ENCODE peak calls at places on chromosomes 1 and 21, in eight cellular contexts. A is midbrain, W is fibroblast of gingiva, H is hypothalamus, Z is ureter, U is RPMI8226, F is AG08396, L is immature natural killer cell. D is an unnamed sample.

GRCh38 chr1:3483801-3484444 is 29.5 kb downstream of the ARHGEF16 start:
- DNase-seq in A (peak), W (no peak), H (no peak), Z (no peak), U (peak), F (peak), L (peak), D (no peak)

GRCh38 chr1:41498809-41499208 is 14.3 kb upstream of the EDN2 start:
- DNase-seq in A (no peak), W (peak), H (no peak), Z (peak), U (peak), F (peak), L (no peak), D (peak)

GRCh38 chr1:15760520-15761211 is 2.1 kb downstream of the FBLIM1 start:
- DNase-seq in A (no peak), W (peak), H (no peak), Z (no peak), U (no peak), F (peak), L (no peak), D (no peak)

GRCh38 chr1:8040586-8040985 is 14.5 kb upstream of the ERRFI1 start:
- DNase-seq in A (no peak), W (peak), H (no peak), Z (peak), U (no peak), F (peak), L (no peak), D (peak)

GRCh38 chr21:39452207-39452964 is 616 bp downstream of the SH3BGR start:
- DNase-seq in A (peak), W (peak), H (no peak), Z (no peak), U (no peak), F (peak), L (no peak), D (no peak)

GRCh38 chr1:49424782-49425181 is 599.0 kb downstream of the AGBL4 start:
- DNase-seq in A (no peak), W (peak), H (no peak), Z (no peak), U (no peak), F (no peak), L (no peak), D (no peak)

GRCh38 chr21:44702973-44703730 is 6.2 kb downstream of the KRTAP10-12 start:
- DNase-seq in A (no peak), W (no peak), H (no peak), Z (no peak), U (no peak), F (no peak), L (no peak), D (no peak)

GRCh38 chr1:64470670-64471217 is 815 bp downstream of the CACHD1 start:
- DNase-seq in A (no peak), W (peak), H (peak), Z (peak), U (no peak), F (peak), L (no peak), D (peak)

GRCh38 chr1:30111431-30111830 is 612.0 kb downstream of the MATN1 start:
- DNase-seq in A (peak), W (peak), H (no peak), Z (no peak), U (peak), F (peak), L (peak), D (peak)

GRCh38 chr1:243718893-243719292 is 131.2 kb downstream of the AKT3 start:
- DNase-seq in A (no peak), W (peak), H (no peak), Z (no peak), U (no peak), F (peak), L (no peak), D (no peak)

GRCh38 chr1:33271666-33272505 is 15.6 kb downstream of the ZNF362 start:
- DNase-seq in A (no peak), W (no peak), H (no peak), Z (no peak), U (no peak), F (no peak), L (no peak), D (peak)

GRCh38 chr1:40848530-40849189 is 13.5 kb downstream of the CITED4 start:
- DNase-seq in A (peak), W (peak), H (peak), Z (peak), U (peak), F (peak), L (no peak), D (peak)

GRCh38 chr1:94384485-94385353 is 33.5 kb upstream of the ABCD3 start:
- DNase-seq in A (no peak), W (no peak), H (no peak), Z (no peak), U (no peak), F (no peak), L (no peak), D (peak)

GRCh38 chr1:164607351-164607750 is 48.4 kb downstream of the PBX1 start:
- DNase-seq in A (no peak), W (no peak), H (no peak), Z (no peak), U (no peak), F (no peak), L (no peak), D (no peak)

GRCh38 chr1:15797614-15798390 is 9.6 kb downstream of the UQCRHL start:
- DNase-seq in A (no peak), W (no peak), H (no peak), Z (no peak), U (no peak), F (no peak), L (no peak), D (no peak)

GRCh38 chr1:63797056-63797726 is 23.4 kb downstream of the ROR1 start:
- DNase-seq in A (no peak), W (no peak), H (no peak), Z (no peak), U (no peak), F (no peak), L (no peak), D (no peak)

GRCh38 chr1:1510912-1511532 is 940 bp upstream of the ATAD3A start:
- DNase-seq in A (no peak), W (no peak), H (no peak), Z (no peak), U (peak), F (no peak), L (no peak), D (peak)

GRCh38 chr1:24021403-24022266 is 41.5 kb upstream of the SRSF10 start:
- DNase-seq in A (no peak), W (peak), H (no peak), Z (no peak), U (no peak), F (no peak), L (no peak), D (peak)

GRCh38 chr1:167800241-167800640 is 78.5 kb downstream of the MPZL1 start:
- DNase-seq in A (no peak), W (no peak), H (no peak), Z (no peak), U (no peak), F (no peak), L (no peak), D (no peak)

GRCh38 chr1:21490774-21491482 is 18.3 kb upstream of the ALPL start:
- DNase-seq in A (peak), W (peak), H (no peak), Z (no peak), U (peak), F (peak), L (peak), D (no peak)

GRCh38 chr1:209769171-209769904 is 13.5 kb downstream of the TRAF3IP3 start:
- DNase-seq in A (peak), W (peak), H (peak), Z (peak), U (peak), F (peak), L (peak), D (peak)

GRCh38 chr1:77889240-77889637 is 815 bp downstream of the NEXN start:
- DNase-seq in A (no peak), W (peak), H (no peak), Z (no peak), U (no peak), F (peak), L (no peak), D (no peak)

GRCh38 chr1:169338617-169339016 is 29.0 kb downstream of the NME7 start:
- DNase-seq in A (no peak), W (no peak), H (no peak), Z (no peak), U (no peak), F (no peak), L (no peak), D (no peak)

GRCh38 chr1:175877939-175878730 is 134.7 kb upstream of the TNR start:
- DNase-seq in A (peak), W (peak), H (peak), Z (no peak), U (no peak), F (no peak), L (no peak), D (no peak)

GRCh38 chr1:169309178-169310166 is 58.1 kb downstream of the NME7 start:
- DNase-seq in A (peak), W (no peak), H (no peak), Z (no peak), U (no peak), F (no peak), L (peak), D (no peak)

GRCh38 chr1:10823000-10823401 is 26.6 kb upstream of the CASZ1 start:
- DNase-seq in A (peak), W (peak), H (no peak), Z (no peak), U (peak), F (no peak), L (no peak), D (no peak)

GRCh38 chr1:111199881-111200801 is at the start of gene DENND2D:
- DNase-seq in A (peak), W (no peak), H (peak), Z (peak), U (peak), F (no peak), L (peak), D (peak)

GRCh38 chr1:30677471-30677870 is 45.9 kb downstream of the MATN1 start:
- DNase-seq in A (no peak), W (no peak), H (no peak), Z (no peak), U (no peak), F (no peak), L (no peak), D (peak)

GRCh38 chr1:184463680-184464079 is 76.9 kb downstream of the C1orf21 start:
- DNase-seq in A (no peak), W (no peak), H (no peak), Z (no peak), U (no peak), F (no peak), L (no peak), D (no peak)

GRCh38 chr1:110538082-110538481 is 19.1 kb upstream of the KCNA10 start:
- DNase-seq in A (peak), W (no peak), H (peak), Z (no peak), U (no peak), F (no peak), L (no peak), D (no peak)

GRCh38 chr1:9733160-9733789 is 81.7 kb downstream of the PIK3CD start:
- DNase-seq in A (no peak), W (no peak), H (no peak), Z (no peak), U (no peak), F (no peak), L (no peak), D (no peak)

GRCh38 chr1:197619008-197619640 is 156.2 kb downstream of the DENND1B start:
- DNase-seq in A (no peak), W (peak), H (no peak), Z (no peak), U (peak), F (no peak), L (peak), D (no peak)

GRCh38 chr1:66437136-66437401 is 96.9 kb upstream of the SGIP1 start:
- DNase-seq in A (no peak), W (no peak), H (no peak), Z (no peak), U (no peak), F (no peak), L (no peak), D (no peak)

GRCh38 chr1:182120411-182121258 is 59.1 kb upstream of the ZNF648 start:
- DNase-seq in A (peak), W (no peak), H (peak), Z (peak), U (no peak), F (no peak), L (no peak), D (peak)

GRCh38 chr1:18058522-18058921 is 49.1 kb upstream of the IGSF21 start:
- DNase-seq in A (no peak), W (no peak), H (no peak), Z (no peak), U (no peak), F (no peak), L (no peak), D (no peak)

GRCh38 chr1:198943484-198943883 is 304.6 kb downstream of the PTPRC start:
- DNase-seq in A (no peak), W (no peak), H (no peak), Z (no peak), U (no peak), F (no peak), L (no peak), D (no peak)